ENCODE peak calls at places on chromosomes 3 and 15, in eight cellular contexts. One of them, this sample, is unnamed.

GRCh38 chr3:65851827-65852226 is 186.9 kb downstream of the MAGI1 start:
- DNase-seq in HCT116: no peak
- DNase-seq in endothelial cell: no peak
- DNase-seq in body of pancreas: no peak
- DNase-seq in tibial nerve: no peak
- DNase-seq in Panc1: no peak
- DNase-seq in brain microvascular endothelial cell: peak; percentile 39
- DNase-seq in testis: no peak
- DNase-seq in this sample: no peak

GRCh38 chr3:167882057-167882667 is 146.6 kb downstream of the SERPINI1 start:
- DNase-seq in HCT116: peak; percentile 39
- DNase-seq in endothelial cell: no peak
- DNase-seq in body of pancreas: no peak
- DNase-seq in tibial nerve: no peak
- DNase-seq in Panc1: no peak
- DNase-seq in brain microvascular endothelial cell: peak; percentile 8
- DNase-seq in testis: no peak
- DNase-seq in this sample: no peak

GRCh38 chr3:64188810-64189560 is 36.3 kb downstream of the PRICKLE2 start:
- DNase-seq in HCT116: no peak
- DNase-seq in endothelial cell: peak; percentile 9
- DNase-seq in body of pancreas: peak; percentile 19
- DNase-seq in tibial nerve: no peak
- DNase-seq in Panc1: peak; percentile 18
- DNase-seq in brain microvascular endothelial cell: peak; percentile 93
- DNase-seq in testis: no peak
- DNase-seq in this sample: peak; percentile 50

GRCh38 chr3:126307591-126308393 is 49.4 kb downstream of the KLF15 start:
- DNase-seq in HCT116: no peak
- DNase-seq in endothelial cell: no peak
- DNase-seq in body of pancreas: no peak
- DNase-seq in tibial nerve: no peak
- DNase-seq in Panc1: no peak
- DNase-seq in brain microvascular endothelial cell: no peak
- DNase-seq in testis: no peak
- DNase-seq in this sample: no peak

GRCh38 chr15:36658321-36658720 is 78.9 kb downstream of the CDIN1 start:
- DNase-seq in HCT116: no peak
- DNase-seq in endothelial cell: no peak
- DNase-seq in body of pancreas: no peak
- DNase-seq in tibial nerve: no peak
- DNase-seq in Panc1: no peak
- DNase-seq in brain microvascular endothelial cell: no peak
- DNase-seq in testis: no peak
- DNase-seq in this sample: no peak

GRCh38 chr15:83398591-83398990 is 48.5 kb upstream of the SH3GL3 start:
- DNase-seq in HCT116: no peak
- DNase-seq in endothelial cell: no peak
- DNase-seq in body of pancreas: no peak
- DNase-seq in tibial nerve: no peak
- DNase-seq in Panc1: no peak
- DNase-seq in brain microvascular endothelial cell: no peak
- DNase-seq in testis: no peak
- DNase-seq in this sample: no peak

GRCh38 chr3:14640157-14640562 is 11.4 kb upstream of the CCDC174 start:
- DNase-seq in HCT116: no peak
- DNase-seq in endothelial cell: no peak
- DNase-seq in body of pancreas: no peak
- DNase-seq in tibial nerve: no peak
- DNase-seq in Panc1: no peak
- DNase-seq in brain microvascular endothelial cell: no peak
- DNase-seq in testis: no peak
- DNase-seq in this sample: peak; percentile 11

GRCh38 chr3:185207931-185208746 is 45.7 kb downstream of the EHHADH start:
- DNase-seq in HCT116: no peak
- DNase-seq in endothelial cell: no peak
- DNase-seq in body of pancreas: no peak
- DNase-seq in tibial nerve: no peak
- DNase-seq in Panc1: no peak
- DNase-seq in brain microvascular endothelial cell: no peak
- DNase-seq in testis: no peak
- DNase-seq in this sample: no peak

GRCh38 chr15:34794590-34795206 is 651 bp downstream of the ACTC1 start:
- DNase-seq in HCT116: no peak
- DNase-seq in endothelial cell: no peak
- DNase-seq in body of pancreas: no peak
- DNase-seq in tibial nerve: no peak
- DNase-seq in Panc1: no peak
- DNase-seq in brain microvascular endothelial cell: no peak
- DNase-seq in testis: no peak
- DNase-seq in this sample: no peak

GRCh38 chr3:195908439-195909293 is at the start of gene TNK2:
- DNase-seq in HCT116: no peak
- DNase-seq in endothelial cell: no peak
- DNase-seq in body of pancreas: peak; percentile 49
- DNase-seq in tibial nerve: no peak
- DNase-seq in Panc1: no peak
- DNase-seq in brain microvascular endothelial cell: no peak
- DNase-seq in testis: no peak
- DNase-seq in this sample: peak; percentile 44

GRCh38 chr3:14228611-14229470 is 50.2 kb downstream of the LSM3 start:
- DNase-seq in HCT116: no peak
- DNase-seq in endothelial cell: no peak
- DNase-seq in body of pancreas: no peak
- DNase-seq in tibial nerve: no peak
- DNase-seq in Panc1: no peak
- DNase-seq in brain microvascular endothelial cell: no peak
- DNase-seq in testis: no peak
- DNase-seq in this sample: no peak

GRCh38 chr15:69105451-69105985 is 54.9 kb upstream of the GLCE start:
- DNase-seq in HCT116: no peak
- DNase-seq in endothelial cell: no peak
- DNase-seq in body of pancreas: no peak
- DNase-seq in tibial nerve: no peak
- DNase-seq in Panc1: no peak
- DNase-seq in brain microvascular endothelial cell: no peak
- DNase-seq in testis: no peak
- DNase-seq in this sample: no peak

GRCh38 chr3:128554100-128554464 is 61.1 kb upstream of the GATA2 start:
- DNase-seq in HCT116: no peak
- DNase-seq in endothelial cell: no peak
- DNase-seq in body of pancreas: no peak
- DNase-seq in tibial nerve: no peak
- DNase-seq in Panc1: no peak
- DNase-seq in brain microvascular endothelial cell: peak; percentile 56
- DNase-seq in testis: no peak
- DNase-seq in this sample: peak; percentile 45

DNA sequence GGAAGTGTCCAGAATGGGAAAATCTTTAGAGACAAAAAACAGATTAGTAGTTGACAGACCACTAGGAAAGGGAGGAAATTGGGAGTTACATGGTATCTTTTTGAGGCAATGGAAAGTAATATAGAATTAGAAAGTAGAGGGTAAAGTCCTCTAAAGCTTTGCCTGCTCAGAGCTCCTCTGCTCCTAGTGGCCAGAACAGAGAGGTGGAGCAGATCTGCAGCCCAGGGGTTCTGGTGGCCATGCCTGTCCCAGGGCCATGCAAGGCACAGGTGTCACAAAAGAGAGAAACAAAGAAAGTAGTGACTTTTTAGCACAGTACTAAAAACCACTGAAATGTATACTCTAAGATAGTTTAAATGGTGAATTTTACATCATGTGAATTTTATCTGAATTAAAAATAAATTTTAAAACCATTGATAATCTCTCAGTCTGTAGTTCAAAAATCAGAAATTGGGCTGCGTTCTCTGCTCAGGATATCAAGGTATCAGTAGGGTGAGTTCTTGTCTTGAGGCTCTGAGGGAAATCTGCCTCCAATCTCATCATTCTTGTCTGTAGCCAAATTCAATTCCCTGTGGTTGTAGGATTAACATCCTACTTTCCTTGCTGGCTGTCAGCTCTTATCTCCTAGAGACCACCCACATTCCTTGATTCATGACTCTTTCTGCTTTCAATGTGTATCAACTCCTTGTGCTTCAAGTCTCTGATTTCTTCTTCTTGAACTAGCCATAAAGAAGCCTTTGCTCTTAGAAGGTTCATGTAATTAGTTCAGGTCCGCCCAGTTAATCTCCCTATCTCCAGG is 23.6 kb downstream of the PYGO1 start:
- DNase-seq in HCT116: no peak
- DNase-seq in endothelial cell: no peak
- DNase-seq in body of pancreas: no peak
- DNase-seq in tibial nerve: no peak
- DNase-seq in Panc1: no peak
- DNase-seq in brain microvascular endothelial cell: no peak
- DNase-seq in testis: no peak
- DNase-seq in this sample: no peak
- TF ChIP-seq CTCF in HCT116: peak; percentile 45
- TF ChIP-seq CTCF in endothelial cell: no peak
- TF ChIP-seq CTCF in body of pancreas: no peak
- TF ChIP-seq CTCF in tibial nerve: no peak
- TF ChIP-seq CTCF in Panc1: peak; percentile 31
- TF ChIP-seq CTCF in brain microvascular endothelial cell: peak; percentile 54
- TF ChIP-seq CTCF in testis: no peak
- TF ChIP-seq CTCF in this sample: no peak

GRCh38 chr15:38069506-38069905 is 135.1 kb downstream of the TMCO5A start:
- DNase-seq in HCT116: no peak
- DNase-seq in endothelial cell: no peak
- DNase-seq in body of pancreas: peak; percentile 7
- DNase-seq in tibial nerve: peak; percentile 51
- DNase-seq in Panc1: no peak
- DNase-seq in brain microvascular endothelial cell: peak; percentile 87
- DNase-seq in testis: peak; percentile 34
- DNase-seq in this sample: peak; percentile 28

GRCh38 chr15:38066612-38067011 is 132.2 kb downstream of the TMCO5A start:
- DNase-seq in HCT116: no peak
- DNase-seq in endothelial cell: no peak
- DNase-seq in body of pancreas: no peak
- DNase-seq in tibial nerve: no peak
- DNase-seq in Panc1: no peak
- DNase-seq in brain microvascular endothelial cell: no peak
- DNase-seq in testis: peak; percentile 55
- DNase-seq in this sample: no peak

GRCh38 chr15:38070778-38071177 is 136.3 kb downstream of the TMCO5A start:
- DNase-seq in HCT116: no peak
- DNase-seq in endothelial cell: no peak
- DNase-seq in body of pancreas: no peak
- DNase-seq in tibial nerve: no peak
- DNase-seq in Panc1: no peak
- DNase-seq in brain microvascular endothelial cell: no peak
- DNase-seq in testis: no peak
- DNase-seq in this sample: no peak

GRCh38 chr15:38068600-38068999 is 134.2 kb downstream of the TMCO5A start:
- DNase-seq in HCT116: no peak
- DNase-seq in endothelial cell: no peak
- DNase-seq in body of pancreas: no peak
- DNase-seq in tibial nerve: no peak
- DNase-seq in Panc1: no peak
- DNase-seq in brain microvascular endothelial cell: no peak
- DNase-seq in testis: no peak
- DNase-seq in this sample: no peak

DNA sequence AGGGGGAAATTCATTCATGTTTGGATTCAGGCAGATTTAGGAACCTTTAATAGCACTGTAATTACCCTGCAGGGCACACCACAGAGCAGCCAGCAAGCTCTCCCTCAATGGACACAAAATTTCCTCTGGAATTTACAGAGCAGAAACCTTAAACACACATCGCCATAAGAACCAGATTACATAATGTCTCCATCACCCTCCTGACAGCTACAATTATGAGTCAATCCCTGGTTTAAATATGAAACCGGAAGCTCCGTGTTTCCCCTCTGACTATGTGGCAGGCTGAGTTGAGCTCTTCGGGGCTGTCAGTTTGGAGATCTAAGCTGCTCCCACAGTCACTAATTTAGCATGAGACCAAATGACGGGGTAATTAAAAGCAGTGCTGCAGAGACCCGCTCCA is 134.6 kb downstream of the TMCO5A start:
- DNase-seq in HCT116: no peak
- DNase-seq in endothelial cell: no peak
- DNase-seq in body of pancreas: no peak
- DNase-seq in tibial nerve: peak; percentile 40
- DNase-seq in Panc1: no peak
- DNase-seq in brain microvascular endothelial cell: peak; percentile 81
- DNase-seq in testis: no peak
- DNase-seq in this sample: peak; percentile 16
- TF ChIP-seq CTCF in HCT116: no peak
- TF ChIP-seq CTCF in endothelial cell: no peak
- TF ChIP-seq CTCF in body of pancreas: no peak
- TF ChIP-seq CTCF in tibial nerve: no peak
- TF ChIP-seq CTCF in Panc1: no peak
- TF ChIP-seq CTCF in brain microvascular endothelial cell: no peak
- TF ChIP-seq CTCF in testis: no peak
- TF ChIP-seq CTCF in this sample: no peak

GRCh38 chr15:62365795-62366442 is 200.8 kb upstream of the C2CD4B start:
- DNase-seq in HCT116: no peak
- DNase-seq in endothelial cell: no peak
- DNase-seq in body of pancreas: peak; percentile 83
- DNase-seq in tibial nerve: no peak
- DNase-seq in Panc1: no peak
- DNase-seq in brain microvascular endothelial cell: no peak
- DNase-seq in testis: no peak
- DNase-seq in this sample: peak; percentile 60
- TF ChIP-seq CTCF in HCT116: no peak
- TF ChIP-seq CTCF in endothelial cell: no peak
- TF ChIP-seq CTCF in body of pancreas: no peak
- TF ChIP-seq CTCF in tibial nerve: no peak
- TF ChIP-seq CTCF in Panc1: no peak
- TF ChIP-seq CTCF in brain microvascular endothelial cell: no peak
- TF ChIP-seq CTCF in testis: no peak
- TF ChIP-seq CTCF in this sample: no peak

GRCh38 chr15:94671845-94672524 is 440.6 kb downstream of the MCTP2 start:
- DNase-seq in HCT116: no peak
- DNase-seq in endothelial cell: peak; percentile 33
- DNase-seq in body of pancreas: no peak
- DNase-seq in tibial nerve: peak; percentile 31
- DNase-seq in Panc1: no peak
- DNase-seq in brain microvascular endothelial cell: peak; percentile 9
- DNase-seq in testis: peak; percentile 64
- DNase-seq in this sample: no peak

GRCh38 chr15:94665687-94666441 is 434.5 kb downstream of the MCTP2 start:
- DNase-seq in HCT116: no peak
- DNase-seq in endothelial cell: no peak
- DNase-seq in body of pancreas: no peak
- DNase-seq in tibial nerve: no peak
- DNase-seq in Panc1: no peak
- DNase-seq in brain microvascular endothelial cell: no peak
- DNase-seq in testis: no peak
- DNase-seq in this sample: no peak

GRCh38 chr15:94667109-94667508 is 435.7 kb downstream of the MCTP2 start:
- DNase-seq in HCT116: no peak
- DNase-seq in endothelial cell: no peak
- DNase-seq in body of pancreas: no peak
- DNase-seq in tibial nerve: no peak
- DNase-seq in Panc1: no peak
- DNase-seq in brain microvascular endothelial cell: no peak
- DNase-seq in testis: no peak
- DNase-seq in this sample: no peak

GRCh38 chr15:94670436-94671034 is 439.2 kb downstream of the MCTP2 start:
- DNase-seq in HCT116: peak; percentile 15
- DNase-seq in endothelial cell: no peak
- DNase-seq in body of pancreas: no peak
- DNase-seq in tibial nerve: peak; percentile 28
- DNase-seq in Panc1: peak; percentile 7
- DNase-seq in brain microvascular endothelial cell: peak; percentile 37
- DNase-seq in testis: no peak
- DNase-seq in this sample: no peak

GRCh38 chr15:94666553-94666952 is 435.2 kb downstream of the MCTP2 start:
- DNase-seq in HCT116: no peak
- DNase-seq in endothelial cell: no peak
- DNase-seq in body of pancreas: no peak
- DNase-seq in tibial nerve: no peak
- DNase-seq in Panc1: no peak
- DNase-seq in brain microvascular endothelial cell: no peak
- DNase-seq in testis: no peak
- DNase-seq in this sample: no peak
- TF ChIP-seq CTCF in HCT116: no peak
- TF ChIP-seq CTCF in endothelial cell: no peak
- TF ChIP-seq CTCF in body of pancreas: no peak
- TF ChIP-seq CTCF in tibial nerve: no peak
- TF ChIP-seq CTCF in Panc1: peak; percentile 25
- TF ChIP-seq CTCF in brain microvascular endothelial cell: no peak
- TF ChIP-seq CTCF in testis: no peak
- TF ChIP-seq CTCF in this sample: no peak